ENCODE peak calls at places on chromosomes 2 and 18, in nine cellular contexts. S is left ventricle myocardium superior; T is NCI-H2171; P is retinal pigment epithelial cell; E is activated naive CD4-positive, alpha-beta T cell; Q is stimulated activated CD4-positive, alpha-beta T cell treated with anti-CD3 and anti-CD28 coated beads, Interleukin-2, amount 100 ng/mL, for 48 hours; J is Right ventricle myocardium inferior; D is AG10803; C is effector memory CD8-positive, alpha-beta T cell. K is an unnamed sample.

GRCh38 chr2:80461505-80462197 is 157.1 kb upstream of the LRRTM1 start:
- DNase-seq in D (no peak), P (no peak), S (no peak), C (no peak), Q (no peak), T (no peak), J (no peak), E (no peak), K (no peak)

GRCh38 chr18:49537232-49537876 is 24.5 kb upstream of the LIPG start:
- DNase-seq in J (no peak), D (no peak), C (no peak), T (no peak), S (no peak), P (no peak), E (no peak), Q (no peak), K (no peak)

GRCh38 chr18:13227910-13228309 is 9.3 kb downstream of the LDLRAD4 start:
- DNase-seq in T (no peak), S (no peak), D (no peak), C (no peak), E (no peak), J (no peak), Q (no peak), P (no peak), K (no peak)

GRCh38 chr2:130338793-130339345 is 3.8 kb upstream of the IMP4 start:
- DNase-seq in Q (no peak), J (no peak), D (no peak), E (no peak), C (no peak), P (no peak), S (no peak), T (no peak), K (no peak)

GRCh38 chr2:119004602-119005001 is 62.6 kb downstream of the MARCO start:
- DNase-seq in E (no peak), Q (no peak), J (no peak), P (no peak), D (no peak), C (no peak), S (no peak), T (no peak), K (no peak)

GRCh38 chr2:26172866-26173595 is at the start of gene GAREM2:
- DNase-seq in C (no peak), P (no peak), E (no peak), S (no peak), D (no peak), Q (no peak), J (no peak), T (peak), K (no peak)

GRCh38 chr18:22552254-22552653 is 134.5 kb upstream of the CTAGE1 start:
- DNase-seq in T (no peak), S (no peak), J (no peak), D (no peak), C (no peak), Q (no peak), E (no peak), P (peak), K (no peak)

GRCh38 chr2:48829036-48829435 is 73.5 kb upstream of the LHCGR start:
- DNase-seq in D (peak), P (no peak), Q (no peak), C (no peak), T (no peak), J (no peak), E (no peak), S (no peak), K (no peak)

GRCh38 chr2:121634354-121635307 is 14.6 kb downstream of the CLASP1 start:
- DNase-seq in S (no peak), J (no peak), C (no peak), E (no peak), Q (no peak), P (no peak), D (peak), T (no peak), K (peak)

K was measured in RPMI7951.